ENCODE peak calls at places on chromosomes 13 and 19, in six cellular contexts. T, L, R, X, V and I are unnamed samples.

GRCh38 chr13:32639502-32640105 is 53.4 kb downstream of the PDS5B start:
- DNase-seq in T (peak), L (peak), R (no peak), X (no peak), V (peak), I (peak)

GRCh38 chr13:52137489-52137888 is 8.6 kb upstream of the NEK5 start:
- DNase-seq in T (no peak), L (no peak), R (no peak), X (no peak), V (no peak), I (no peak)

GRCh38 chr13:45367358-45367757 is 26.4 kb upstream of the TPT1 start:
- DNase-seq in T (peak), L (peak), R (peak), X (peak), V (peak), I (peak)

GRCh38 chr19:54252845-54253244 is 4.2 kb downstream of the LILRB5 start:
- DNase-seq in T (no peak), L (no peak), R (no peak), X (no peak), V (no peak), I (no peak)

GRCh38 chr19:39332293-39332692 is 3.5 kb downstream of the GMFG start:
- DNase-seq in T (no peak), L (no peak), R (no peak), X (no peak), V (no peak), I (no peak)

GRCh38 chr13:112245959-112246358 is 130.2 kb upstream of the SPACA7 start:
- DNase-seq in T (no peak), L (no peak), R (no peak), X (no peak), V (no peak), I (no peak)

GRCh38 chr19:19562665-19563347 is 24.7 kb downstream of the CILP2 start:
- DNase-seq in T (no peak), L (no peak), R (no peak), X (no peak), V (no peak), I (no peak)

GRCh38 chr13:112626761-112627160 is 38.8 kb upstream of the TUBGCP3 start:
- DNase-seq in T (no peak), L (no peak), R (no peak), X (no peak), V (no peak), I (no peak)

GRCh38 chr13:36148436-36148835 is 17.3 kb upstream of the DCLK1 start:
- DNase-seq in T (no peak), L (no peak), R (no peak), X (no peak), V (peak), I (peak)

GRCh38 chr13:30362869-30363268 is 55.5 kb upstream of the KATNAL1 start:
- DNase-seq in T (no peak), L (no peak), R (no peak), X (no peak), V (no peak), I (no peak)

GRCh38 chr19:51402117-51402516 is 11.7 kb upstream of the C19orf84 start:
- DNase-seq in T (no peak), L (no peak), R (no peak), X (no peak), V (no peak), I (no peak)

GRCh38 chr13:86922936-86923335 is 748.2 kb upstream of the SLITRK5 start:
- DNase-seq in T (peak), L (peak), R (no peak), X (no peak), V (no peak), I (no peak)

GRCh38 chr13:110989331-110989730 is 74.5 kb upstream of the ANKRD10 start:
- DNase-seq in T (peak), L (no peak), R (no peak), X (no peak), V (no peak), I (peak)

GRCh38 chr13:33931397-33931987 is 113.5 kb downstream of the RFC3 start:
- DNase-seq in T (peak), L (peak), R (no peak), X (no peak), V (peak), I (peak)

GRCh38 chr19:23527797-23528196 is 132.5 kb upstream of the ZNF91 start:
- DNase-seq in T (no peak), L (no peak), R (no peak), X (no peak), V (no peak), I (no peak)

GRCh38 chr13:83943530-83944279 is 61.4 kb upstream of the SLITRK1 start:
- DNase-seq in T (no peak), L (no peak), R (no peak), X (no peak), V (peak), I (no peak)

GRCh38 chr13:31236211-31236786 is 36.5 kb downstream of the B3GLCT start:
- DNase-seq in T (peak), L (peak), R (no peak), X (no peak), V (peak), I (peak)

GRCh38 chr13:66974174-66974573 is 256.0 kb downstream of the PCDH9 start:
- DNase-seq in T (peak), L (no peak), R (no peak), X (no peak), V (no peak), I (no peak)

GRCh38 chr19:49515767-49516166 is 3.3 kb downstream of the FCGRT start:
- DNase-seq in T (no peak), L (peak), R (no peak), X (no peak), V (no peak), I (no peak)

GRCh38 chr13:22812793-22813192 is 368.0 kb upstream of the SGCG start:
- DNase-seq in T (no peak), L (no peak), R (no peak), X (no peak), V (no peak), I (no peak)

GRCh38 chr19:51421229-51422052 is 4.0 kb upstream of the SIGLEC10 start:
- DNase-seq in T (no peak), L (no peak), R (no peak), X (peak), V (no peak), I (no peak)

GRCh38 chr19:51644636-51645271 is 1.9 kb downstream of the SIGLEC14 start:
- DNase-seq in T (no peak), L (no peak), R (no peak), X (no peak), V (no peak), I (no peak)

GRCh38 chr19:756232-756631 is 5.3 kb downstream of the MISP start:
- DNase-seq in T (peak), L (peak), R (no peak), X (no peak), V (peak), I (peak)

GRCh38 chr13:60331249-60332012 is 65.6 kb upstream of the TDRD3 start:
- DNase-seq in T (no peak), L (no peak), R (no peak), X (no peak), V (no peak), I (no peak)

GRCh38 chr13:45847554-45848224 is 3.9 kb downstream of the SIAH3 start:
- DNase-seq in T (no peak), L (peak), R (no peak), X (peak), V (no peak), I (no peak)

GRCh38 chr19:37920591-37921450 is 13.8 kb downstream of the SIPA1L3 start:
- DNase-seq in T (no peak), L (no peak), R (no peak), X (no peak), V (no peak), I (no peak)
- H3K9ac ChIP-seq in T (no peak), L (no peak), R (no peak), X (no peak), V (no peak), I (no peak)

GRCh38 chr13:99565478-99566124 is 64.3 kb downstream of the TM9SF2 start:
- DNase-seq in T (peak), L (no peak), R (no peak), X (peak), V (no peak), I (no peak)
- H3K9ac ChIP-seq in T (no peak), L (no peak), R (no peak), X (no peak), V (no peak), I (no peak)

GRCh38 chr19:2735374-2735773 is 4.4 kb downstream of the SLC39A3 start:
- DNase-seq in T (no peak), L (no peak), R (no peak), X (no peak), V (no peak), I (no peak)

GRCh38 chr19:2732157-2732725 is 7.6 kb downstream of the SLC39A3 start:
- DNase-seq in T (no peak), L (no peak), R (no peak), X (no peak), V (no peak), I (no peak)

GRCh38 chr19:2734589-2735288 is 5.1 kb downstream of the SLC39A3 start:
- DNase-seq in T (no peak), L (no peak), R (no peak), X (no peak), V (no peak), I (no peak)

GRCh38 chr19:2732883-2733282 is 6.9 kb downstream of the SLC39A3 start:
- DNase-seq in T (no peak), L (no peak), R (no peak), X (no peak), V (no peak), I (no peak)

GRCh38 chr19:2733930-2734588 is 5.8 kb downstream of the SLC39A3 start:
- DNase-seq in T (no peak), L (no peak), R (no peak), X (no peak), V (no peak), I (no peak)
- H3K9ac ChIP-seq in T (no peak), L (no peak), R (no peak), X (no peak), V (no peak), I (no peak)

GRCh38 chr19:40745402-40745780 is 4.9 kb downstream of the ACTMAP start:
- DNase-seq in T (peak), L (peak), R (no peak), X (no peak), V (no peak), I (peak)
- H3K9ac ChIP-seq in T (peak), L (peak), R (no peak), X (no peak), V (no peak), I (peak)

GRCh38 chr13:39493966-39494365 is 109.0 kb downstream of the LHFPL6 start:
- DNase-seq in T (no peak), L (no peak), R (no peak), X (peak), V (no peak), I (no peak)
- H3K9ac ChIP-seq in T (no peak), L (no peak), R (no peak), X (no peak), V (no peak), I (no peak)

GRCh38 chr19:6023085-6023682 is 45.2 kb upstream of the RANBP3 start:
- DNase-seq in T (peak), L (peak), R (no peak), X (no peak), V (peak), I (peak)
- H3K9ac ChIP-seq in T (peak), L (peak), R (no peak), X (no peak), V (peak), I (no peak)

GRCh38 chr19:5803441-5803751 is 1.5 kb upstream of the NRTN start:
- DNase-seq in T (no peak), L (no peak), R (no peak), X (no peak), V (no peak), I (no peak)
- H3K9ac ChIP-seq in T (peak), L (peak), R (no peak), X (no peak), V (peak), I (peak)

DNA sequence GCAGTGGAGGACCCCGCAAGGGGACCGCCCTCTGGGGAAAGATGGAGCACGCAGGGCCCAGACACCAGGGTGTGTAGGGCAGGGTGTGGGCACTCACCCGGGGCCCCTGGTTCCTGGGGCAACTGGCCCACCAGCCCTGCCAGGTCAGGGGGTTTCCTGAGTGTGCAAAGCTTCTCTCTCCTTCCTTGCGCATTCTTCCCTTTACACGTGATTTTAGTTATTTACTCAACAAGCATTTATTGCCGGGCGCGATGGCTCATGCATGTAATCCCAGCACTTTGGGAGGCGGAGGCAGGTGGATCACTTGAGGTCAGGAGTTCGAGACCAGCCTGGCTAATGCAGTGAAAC is 20.5 kb downstream of the PRR36 start:
- DNase-seq in T (no peak), L (no peak), R (no peak), X (no peak), V (no peak), I (no peak)
- H3K9ac ChIP-seq in T (no peak), L (no peak), R (no peak), X (no peak), V (no peak), I (no peak)

GRCh38 chr19:10195199-10195519 is 406 bp upstream of the DNMT1 start:
- DNase-seq in T (no peak), L (no peak), R (no peak), X (no peak), V (no peak), I (no peak)
- H3K9ac ChIP-seq in T (peak), L (peak), R (peak), X (peak), V (peak), I (peak)

DNA sequence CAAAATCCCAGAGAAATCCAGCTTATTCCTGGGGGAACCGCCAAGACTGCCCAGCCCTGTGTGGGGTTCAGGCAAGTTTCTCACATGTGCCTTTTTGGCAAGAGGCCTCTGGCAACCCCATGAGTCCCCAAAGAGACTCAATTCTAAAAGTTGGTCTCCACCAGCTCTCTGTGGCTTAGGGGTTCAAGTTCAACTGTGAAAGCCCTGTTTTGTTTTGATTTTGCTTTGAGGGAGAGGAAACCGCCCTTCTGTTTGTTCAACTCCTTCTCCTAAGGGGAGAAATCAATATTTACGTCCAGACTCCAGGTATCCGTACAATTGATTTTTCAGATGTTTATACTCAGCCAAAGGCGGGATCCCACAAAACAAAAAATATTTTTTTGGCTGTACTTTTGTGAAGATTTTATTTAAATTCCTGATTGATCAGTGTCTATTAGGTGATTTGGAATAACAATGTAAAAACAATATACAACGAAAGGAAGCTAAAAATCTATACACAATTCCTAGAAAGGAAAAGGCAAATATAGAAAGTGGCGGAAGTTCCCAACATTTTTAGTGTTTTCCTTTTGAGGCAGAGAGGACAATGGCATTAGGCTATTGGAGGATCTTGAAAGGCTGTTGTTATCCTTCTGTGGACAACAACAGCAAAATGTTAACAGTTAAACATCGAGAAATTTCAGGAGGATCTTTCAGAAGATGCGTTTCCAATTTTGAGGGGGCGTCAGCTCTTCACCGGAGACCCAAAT is 582 bp upstream of the LDLR start:
- DNase-seq in T (no peak), L (peak), R (no peak), X (no peak), V (no peak), I (peak)
- H3K9ac ChIP-seq in T (peak), L (peak), R (peak), X (peak), V (peak), I (peak)